ENCODE peak calls at places on chromosomes 16 and 17, in ten cellular contexts. O is NCI-H748 treated with DMSO at 0.1 percent for 48 hours; R is fibroblast of lung; D is activated CD8-positive, alpha-beta T cell treated with anti-CD3 and anti-CD28 coated beads, Interleukin-2, amount 10 ng/mL, durations not matched to agents 7 days and 5 days; Z is EH; F is NCI-H524; P is GM04504; L is tibial artery; N is T-helper 17 cell; U is HFFc6. V is an unnamed sample.

GRCh38 chr16:79845006-79845733 is 244.6 kb upstream of the MAF start:
- DNase-seq in F (no peak), D (no peak), L (no peak), Z (no peak), O (no peak), P (no peak), U (no peak), R (no peak), N (no peak), V (no peak)

GRCh38 chr16:4306439-4307214 is 9.2 kb upstream of the GLIS2 start:
- DNase-seq in U (no peak), N (no peak), Z (no peak), R (no peak), O (no peak), F (peak), D (peak), P (no peak), L (no peak), V (peak)

GRCh38 chr17:78991906-78992532 is 12.3 kb upstream of the LGALS3BP start:
- DNase-seq in F (no peak), N (no peak), O (no peak), D (no peak), P (no peak), U (no peak), L (peak), R (no peak), Z (no peak), V (no peak)

GRCh38 chr16:35792516-35793285 is 2333.3 kb downstream of the TP53TG3F start:
- DNase-seq in D (no peak), R (no peak), L (no peak), F (no peak), U (no peak), Z (no peak), O (no peak), P (no peak), N (no peak), V (no peak)

GRCh38 chr17:17285951-17286350 is 4.9 kb upstream of the COPS3 start:
- DNase-seq in L (no peak), O (no peak), P (no peak), Z (no peak), R (no peak), D (no peak), N (no peak), F (no peak), U (no peak), V (no peak)

GRCh38 chr16:85520853-85521736 is 92.0 kb upstream of the GSE1 start:
- DNase-seq in F (no peak), O (no peak), U (no peak), D (no peak), N (no peak), L (no peak), P (no peak), R (no peak), Z (no peak), V (no peak)

GRCh38 chr17:60677308-60678117 is at the start of gene BCAS3:
- DNase-seq in Z (peak), F (peak), O (peak), L (peak), P (peak), R (peak), D (peak), U (peak), N (peak), V (peak)

GRCh38 chr17:35130392-35130791 is 9.0 kb downstream of the FNDC8 start:
- DNase-seq in F (no peak), O (no peak), P (no peak), N (no peak), R (no peak), L (no peak), Z (no peak), U (no peak), D (no peak), V (no peak)

GRCh38 chr17:2780931-2781454 is 15.2 kb upstream of the RAP1GAP2 start:
- DNase-seq in O (no peak), L (no peak), F (no peak), P (no peak), U (no peak), D (no peak), N (no peak), R (no peak), Z (no peak), V (no peak)

GRCh38 chr16:3036726-3037315 is at the start of gene BICDL2:
- DNase-seq in Z (no peak), F (no peak), O (no peak), U (no peak), N (no peak), D (no peak), R (no peak), P (no peak), L (no peak), V (no peak)

GRCh38 chr17:910503-911194 is 68.9 kb downstream of the NXN start:
- DNase-seq in Z (peak), D (no peak), F (no peak), R (no peak), U (peak), O (no peak), P (peak), L (no peak), N (no peak), V (no peak)

GRCh38 chr16:4110065-4110464 is 6.2 kb downstream of the ADCY9 start:
- DNase-seq in F (no peak), L (no peak), D (no peak), O (no peak), N (no peak), R (no peak), U (no peak), Z (no peak), P (no peak), V (no peak)

GRCh38 chr17:82385559-82386255 is 14.1 kb downstream of the UTS2R start:
- DNase-seq in O (no peak), F (no peak), N (no peak), U (no peak), D (no peak), R (no peak), P (no peak), Z (no peak), L (no peak), V (no peak)

GRCh38 chr16:75265911-75266701 is 14.7 kb upstream of the BCAR1 start:
- DNase-seq in O (peak), L (peak), U (no peak), P (no peak), F (peak), D (no peak), N (no peak), R (peak), Z (peak), V (no peak)

GRCh38 chr17:60579090-60579489 is 20.9 kb upstream of the PPM1D start:
- DNase-seq in N (no peak), D (no peak), F (no peak), Z (peak), O (no peak), U (peak), L (no peak), P (no peak), R (peak), V (no peak)

GRCh38 chr17:27907976-27908558 is 14.9 kb upstream of the LYRM9 start:
- DNase-seq in O (no peak), F (no peak), P (no peak), L (no peak), N (no peak), R (no peak), Z (no peak), U (no peak), D (no peak), V (no peak)

GRCh38 chr17:81923302-81924260 is 4.0 kb downstream of the MAFG start:
- DNase-seq in N (no peak), O (no peak), D (no peak), U (peak), R (peak), L (peak), F (no peak), P (peak), Z (peak), V (no peak)

V was measured in T-helper 2 cell.